ENCODE peak calls at places on chromosomes 13 and 19, in six cellular contexts. One of them, this sample, is unnamed.

GRCh38 chr13:31913459-31913858 is 118.1 kb upstream of the FRY start:
- DNase-seq in Karpas-422: no peak
- DNase-seq in nephron progenitor cell: no peak
- DNase-seq in iris pigment epithelial cell: no peak
- DNase-seq in stimulated activated CD8-positive, alpha-beta memory T cell treated with anti-CD3 and anti-CD28 coated beads, Interleukin-15, amount 100 ng/mL, for 4 hours: no peak
- DNase-seq in activated B cell treated with CpG ODN at 0.5 μM for 24 hours: no peak
- DNase-seq in this sample: no peak

GRCh38 chr19:30070970-30071632 is 129.1 kb downstream of the URI1 start:
- DNase-seq in Karpas-422: no peak
- DNase-seq in nephron progenitor cell: no peak
- DNase-seq in iris pigment epithelial cell: no peak
- DNase-seq in stimulated activated CD8-positive, alpha-beta memory T cell treated with anti-CD3 and anti-CD28 coated beads, Interleukin-15, amount 100 ng/mL, for 4 hours: no peak
- DNase-seq in activated B cell treated with CpG ODN at 0.5 μM for 24 hours: no peak
- DNase-seq in this sample: peak

GRCh38 chr13:24737042-24737441 is 26.9 kb upstream of the RNF17 start:
- DNase-seq in Karpas-422: no peak
- DNase-seq in nephron progenitor cell: no peak
- DNase-seq in iris pigment epithelial cell: no peak
- DNase-seq in stimulated activated CD8-positive, alpha-beta memory T cell treated with anti-CD3 and anti-CD28 coated beads, Interleukin-15, amount 100 ng/mL, for 4 hours: no peak
- DNase-seq in activated B cell treated with CpG ODN at 0.5 μM for 24 hours: no peak
- DNase-seq in this sample: no peak

GRCh38 chr19:7534531-7534980 is 961 bp upstream of the PNPLA6 start:
- DNase-seq in Karpas-422: peak
- DNase-seq in nephron progenitor cell: peak
- DNase-seq in iris pigment epithelial cell: peak
- DNase-seq in stimulated activated CD8-positive, alpha-beta memory T cell treated with anti-CD3 and anti-CD28 coated beads, Interleukin-15, amount 100 ng/mL, for 4 hours: peak
- DNase-seq in activated B cell treated with CpG ODN at 0.5 μM for 24 hours: no peak
- DNase-seq in this sample: peak

GRCh38 chr13:19845758-19846157 is 17.7 kb downstream of the ZMYM5 start:
- DNase-seq in Karpas-422: no peak
- DNase-seq in nephron progenitor cell: no peak
- DNase-seq in iris pigment epithelial cell: peak
- DNase-seq in stimulated activated CD8-positive, alpha-beta memory T cell treated with anti-CD3 and anti-CD28 coated beads, Interleukin-15, amount 100 ng/mL, for 4 hours: no peak
- DNase-seq in activated B cell treated with CpG ODN at 0.5 μM for 24 hours: no peak
- DNase-seq in this sample: no peak

GRCh38 chr13:112791662-112792440 is 102.0 kb downstream of the ATP11A start:
- DNase-seq in Karpas-422: no peak
- DNase-seq in nephron progenitor cell: no peak
- DNase-seq in iris pigment epithelial cell: no peak
- DNase-seq in stimulated activated CD8-positive, alpha-beta memory T cell treated with anti-CD3 and anti-CD28 coated beads, Interleukin-15, amount 100 ng/mL, for 4 hours: no peak
- DNase-seq in activated B cell treated with CpG ODN at 0.5 μM for 24 hours: no peak
- DNase-seq in this sample: peak

GRCh38 chr19:39160523-39160861 is 34.9 kb downstream of the PAK4 start:
- DNase-seq in Karpas-422: no peak
- DNase-seq in nephron progenitor cell: no peak
- DNase-seq in iris pigment epithelial cell: peak
- DNase-seq in stimulated activated CD8-positive, alpha-beta memory T cell treated with anti-CD3 and anti-CD28 coated beads, Interleukin-15, amount 100 ng/mL, for 4 hours: no peak
- DNase-seq in activated B cell treated with CpG ODN at 0.5 μM for 24 hours: no peak
- DNase-seq in this sample: no peak

GRCh38 chr19:30864460-30865215 is 484.6 kb downstream of the TSHZ3 start:
- DNase-seq in Karpas-422: no peak
- DNase-seq in nephron progenitor cell: no peak
- DNase-seq in iris pigment epithelial cell: no peak
- DNase-seq in stimulated activated CD8-positive, alpha-beta memory T cell treated with anti-CD3 and anti-CD28 coated beads, Interleukin-15, amount 100 ng/mL, for 4 hours: no peak
- DNase-seq in activated B cell treated with CpG ODN at 0.5 μM for 24 hours: no peak
- DNase-seq in this sample: peak

GRCh38 chr13:45194081-45194939 is 6.5 kb downstream of the KCTD4 start:
- DNase-seq in Karpas-422: no peak
- DNase-seq in nephron progenitor cell: no peak
- DNase-seq in iris pigment epithelial cell: peak
- DNase-seq in stimulated activated CD8-positive, alpha-beta memory T cell treated with anti-CD3 and anti-CD28 coated beads, Interleukin-15, amount 100 ng/mL, for 4 hours: no peak
- DNase-seq in activated B cell treated with CpG ODN at 0.5 μM for 24 hours: no peak
- DNase-seq in this sample: no peak

GRCh38 chr19:16598848-16599247 is 26.6 kb upstream of the SLC35E1 start:
- DNase-seq in Karpas-422: no peak
- DNase-seq in nephron progenitor cell: no peak
- DNase-seq in iris pigment epithelial cell: no peak
- DNase-seq in stimulated activated CD8-positive, alpha-beta memory T cell treated with anti-CD3 and anti-CD28 coated beads, Interleukin-15, amount 100 ng/mL, for 4 hours: no peak
- DNase-seq in activated B cell treated with CpG ODN at 0.5 μM for 24 hours: no peak
- DNase-seq in this sample: no peak

GRCh38 chr19:31527443-31527842 is 178.2 kb upstream of the TSHZ3 start:
- DNase-seq in Karpas-422: no peak
- DNase-seq in nephron progenitor cell: no peak
- DNase-seq in iris pigment epithelial cell: no peak
- DNase-seq in stimulated activated CD8-positive, alpha-beta memory T cell treated with anti-CD3 and anti-CD28 coated beads, Interleukin-15, amount 100 ng/mL, for 4 hours: no peak
- DNase-seq in activated B cell treated with CpG ODN at 0.5 μM for 24 hours: no peak
- DNase-seq in this sample: no peak

GRCh38 chr13:98466634-98467236 is 110.2 kb downstream of the STK24 start:
- DNase-seq in Karpas-422: peak
- DNase-seq in nephron progenitor cell: peak
- DNase-seq in iris pigment epithelial cell: peak
- DNase-seq in stimulated activated CD8-positive, alpha-beta memory T cell treated with anti-CD3 and anti-CD28 coated beads, Interleukin-15, amount 100 ng/mL, for 4 hours: peak
- DNase-seq in activated B cell treated with CpG ODN at 0.5 μM for 24 hours: no peak
- DNase-seq in this sample: no peak

GRCh38 chr13:21079761-21080730 is 18.7 kb upstream of the LATS2 start:
- DNase-seq in Karpas-422: no peak
- DNase-seq in nephron progenitor cell: no peak
- DNase-seq in iris pigment epithelial cell: peak
- DNase-seq in stimulated activated CD8-positive, alpha-beta memory T cell treated with anti-CD3 and anti-CD28 coated beads, Interleukin-15, amount 100 ng/mL, for 4 hours: no peak
- DNase-seq in activated B cell treated with CpG ODN at 0.5 μM for 24 hours: no peak
- DNase-seq in this sample: no peak

GRCh38 chr13:25469179-25469545 is 97.4 kb downstream of the ATP8A2 start:
- DNase-seq in Karpas-422: peak
- DNase-seq in nephron progenitor cell: no peak
- DNase-seq in iris pigment epithelial cell: no peak
- DNase-seq in stimulated activated CD8-positive, alpha-beta memory T cell treated with anti-CD3 and anti-CD28 coated beads, Interleukin-15, amount 100 ng/mL, for 4 hours: no peak
- DNase-seq in activated B cell treated with CpG ODN at 0.5 μM for 24 hours: no peak
- DNase-seq in this sample: no peak

GRCh38 chr13:110319774-110320509 is 12.9 kb downstream of the COL4A2 start:
- DNase-seq in Karpas-422: no peak
- DNase-seq in nephron progenitor cell: no peak
- DNase-seq in iris pigment epithelial cell: peak
- DNase-seq in stimulated activated CD8-positive, alpha-beta memory T cell treated with anti-CD3 and anti-CD28 coated beads, Interleukin-15, amount 100 ng/mL, for 4 hours: no peak
- DNase-seq in activated B cell treated with CpG ODN at 0.5 μM for 24 hours: no peak
- DNase-seq in this sample: peak

GRCh38 chr13:111898956-111899713 is 167.8 kb upstream of the SOX1 start:
- DNase-seq in Karpas-422: no peak
- DNase-seq in nephron progenitor cell: no peak
- DNase-seq in iris pigment epithelial cell: no peak
- DNase-seq in stimulated activated CD8-positive, alpha-beta memory T cell treated with anti-CD3 and anti-CD28 coated beads, Interleukin-15, amount 100 ng/mL, for 4 hours: no peak
- DNase-seq in activated B cell treated with CpG ODN at 0.5 μM for 24 hours: no peak
- DNase-seq in this sample: no peak

GRCh38 chr13:44908712-44909111 is 80.6 kb downstream of the NUFIP1 start:
- DNase-seq in Karpas-422: no peak
- DNase-seq in nephron progenitor cell: no peak
- DNase-seq in iris pigment epithelial cell: no peak
- DNase-seq in stimulated activated CD8-positive, alpha-beta memory T cell treated with anti-CD3 and anti-CD28 coated beads, Interleukin-15, amount 100 ng/mL, for 4 hours: no peak
- DNase-seq in activated B cell treated with CpG ODN at 0.5 μM for 24 hours: no peak
- DNase-seq in this sample: no peak

GRCh38 chr13:84946144-84946543 is 853.1 kb downstream of the SLITRK6 start:
- DNase-seq in Karpas-422: peak
- DNase-seq in nephron progenitor cell: no peak
- DNase-seq in iris pigment epithelial cell: no peak
- DNase-seq in stimulated activated CD8-positive, alpha-beta memory T cell treated with anti-CD3 and anti-CD28 coated beads, Interleukin-15, amount 100 ng/mL, for 4 hours: no peak
- DNase-seq in activated B cell treated with CpG ODN at 0.5 μM for 24 hours: no peak
- DNase-seq in this sample: no peak

GRCh38 chr19:16403151-16403977 is 68.4 kb downstream of the EPS15L1 start:
- DNase-seq in Karpas-422: no peak
- DNase-seq in nephron progenitor cell: no peak
- DNase-seq in iris pigment epithelial cell: no peak
- DNase-seq in stimulated activated CD8-positive, alpha-beta memory T cell treated with anti-CD3 and anti-CD28 coated beads, Interleukin-15, amount 100 ng/mL, for 4 hours: no peak
- DNase-seq in activated B cell treated with CpG ODN at 0.5 μM for 24 hours: no peak
- DNase-seq in this sample: no peak

GRCh38 chr13:99926014-99926731 is 45.4 kb downstream of the ZIC5 start:
- DNase-seq in Karpas-422: no peak
- DNase-seq in nephron progenitor cell: peak
- DNase-seq in iris pigment epithelial cell: peak
- DNase-seq in stimulated activated CD8-positive, alpha-beta memory T cell treated with anti-CD3 and anti-CD28 coated beads, Interleukin-15, amount 100 ng/mL, for 4 hours: no peak
- DNase-seq in activated B cell treated with CpG ODN at 0.5 μM for 24 hours: no peak
- DNase-seq in this sample: no peak

GRCh38 chr13:82739881-82740280 is 1142.4 kb downstream of the SLITRK1 start:
- DNase-seq in Karpas-422: no peak
- DNase-seq in nephron progenitor cell: no peak
- DNase-seq in iris pigment epithelial cell: peak
- DNase-seq in stimulated activated CD8-positive, alpha-beta memory T cell treated with anti-CD3 and anti-CD28 coated beads, Interleukin-15, amount 100 ng/mL, for 4 hours: no peak
- DNase-seq in activated B cell treated with CpG ODN at 0.5 μM for 24 hours: no peak
- DNase-seq in this sample: no peak

GRCh38 chr19:17075860-17076538 is 422 bp downstream of the MYO9B start:
- DNase-seq in Karpas-422: peak
- DNase-seq in nephron progenitor cell: no peak
- DNase-seq in iris pigment epithelial cell: peak
- DNase-seq in stimulated activated CD8-positive, alpha-beta memory T cell treated with anti-CD3 and anti-CD28 coated beads, Interleukin-15, amount 100 ng/mL, for 4 hours: peak
- DNase-seq in activated B cell treated with CpG ODN at 0.5 μM for 24 hours: peak
- DNase-seq in this sample: peak

GRCh38 chr19:8663920-8664670 is 33.7 kb downstream of the NFILZ start:
- DNase-seq in Karpas-422: no peak
- DNase-seq in nephron progenitor cell: no peak
- DNase-seq in iris pigment epithelial cell: no peak
- DNase-seq in stimulated activated CD8-positive, alpha-beta memory T cell treated with anti-CD3 and anti-CD28 coated beads, Interleukin-15, amount 100 ng/mL, for 4 hours: no peak
- DNase-seq in activated B cell treated with CpG ODN at 0.5 μM for 24 hours: no peak
- DNase-seq in this sample: no peak

This sample was measured in lower lobe of right lung.